ENCODE peak calls at places on chromosomes 6 and 20, in ten cellular contexts. D, G, Y, P, E, O, B, X, A and S are unnamed samples.

GRCh38 chr6:158707826-158708225 is 58.0 kb downstream of the SYTL3 start:
- ATAC-seq in D (no peak), X (peak; percentile 50), G (no peak), O (no peak), A (no peak), P (no peak), B (peak; percentile 60), E (no peak), Y (no peak), S (no peak)

GRCh38 chr6:152378154-152378553 is 259.0 kb downstream of the SYNE1 start:
- ATAC-seq in X (no peak), A (no peak), D (no peak), B (no peak), E (no peak), G (no peak), Y (no peak), O (no peak), P (no peak), S (no peak)

GRCh38 chr20:6495907-6496306 is 271.6 kb upstream of the BMP2 start:
- ATAC-seq in D (no peak), P (no peak), B (peak; percentile 92), O (no peak), X (no peak), G (no peak), A (no peak), E (no peak), Y (no peak), S (no peak)

GRCh38 chr20:18796282-18796833 is 17.2 kb upstream of the SCP2D1 start:
- ATAC-seq in D (no peak), P (no peak), Y (no peak), A (no peak), E (no peak), G (no peak), X (no peak), B (no peak), O (no peak), S (no peak)

GRCh38 chr6:99614430-99615161 is 8.0 kb downstream of the PRDM13 start:
- ATAC-seq in E (no peak), B (peak; percentile 26), G (peak; percentile 23), X (peak; percentile 11), O (no peak), Y (no peak), A (peak; percentile 39), P (no peak), D (no peak), S (no peak)

GRCh38 chr20:7124120-7124519 is 356.6 kb downstream of the BMP2 start:
- ATAC-seq in D (no peak), O (peak; percentile 74), X (no peak), B (no peak), A (no peak), P (no peak), G (no peak), Y (no peak), E (no peak), S (no peak)

GRCh38 chr6:19538086-19538485 is 299.1 kb upstream of the ID4 start:
- ATAC-seq in O (no peak), Y (no peak), E (no peak), X (peak; percentile 91), B (peak; percentile 49), A (peak; percentile 97), G (no peak), P (no peak), D (no peak), S (no peak)

GRCh38 chr6:16578695-16579094 is 182.6 kb downstream of the ATXN1 start:
- ATAC-seq in P (no peak), E (no peak), B (no peak), O (no peak), Y (no peak), A (no peak), G (no peak), D (no peak), X (no peak), S (no peak)

GRCh38 chr20:41094656-41095055 is 42.7 kb upstream of the PLCG1 start:
- ATAC-seq in O (no peak), E (peak; percentile 28), G (no peak), Y (no peak), B (peak; percentile 35), X (peak; percentile 47), P (peak; percentile 32), A (peak; percentile 18), D (no peak), S (no peak)

GRCh38 chr6:32941412-32941784 is 570 bp upstream of the HLA-DMB start:
- ATAC-seq in B (peak; percentile 3), A (no peak), G (peak; percentile 43), P (peak; percentile 73), D (peak; percentile 73), E (peak; percentile 16), X (no peak), O (peak; percentile 14), Y (peak; percentile 69), S (no peak)

GRCh38 chr6:7126759-7127158 is 19.0 kb downstream of the RREB1 start:
- ATAC-seq in D (no peak), B (peak; percentile 5), P (no peak), X (no peak), Y (no peak), G (no peak), E (no peak), O (no peak), A (no peak), S (no peak)

GRCh38 chr6:7132398-7132797 is 24.6 kb downstream of the RREB1 start:
- ATAC-seq in D (no peak), B (no peak), Y (no peak), A (no peak), E (no peak), X (no peak), P (no peak), G (no peak), O (no peak), S (no peak)

GRCh38 chr6:7131390-7131789 is 23.6 kb downstream of the RREB1 start:
- ATAC-seq in O (no peak), E (no peak), B (no peak), D (no peak), G (no peak), A (no peak), X (no peak), P (no peak), Y (no peak), S (no peak)

GRCh38 chr6:7129784-7130569 is 22.2 kb downstream of the RREB1 start:
- ATAC-seq in E (peak; percentile 72), Y (no peak), A (peak; percentile 94), G (peak; percentile 50), O (peak; percentile 94), P (peak; percentile 33), X (peak; percentile 87), B (peak; percentile 86), D (peak; percentile 29), S (peak; percentile 80)

GRCh38 chr6:7129360-7129759 is 21.6 kb downstream of the RREB1 start:
- ATAC-seq in O (no peak), Y (peak; percentile 45), E (no peak), A (peak; percentile 41), P (peak; percentile 62), B (peak; percentile 27), X (peak; percentile 86), G (no peak), D (peak; percentile 6), S (no peak)
- H3K27ac ChIP-seq in O (no peak overlapping the region), Y (no peak overlapping the region), E (no peak overlapping the region), A (peak overlapping the region; percentile 65), P (no peak overlapping the region), B (peak overlapping the region; percentile 65), X (peak overlapping the region; percentile 73), G (no peak overlapping the region), D (no peak overlapping the region), S (no peak overlapping the region)

GRCh38 chr20:37416202-37417145 is 70.5 kb downstream of the SRC start:
- ATAC-seq in O (no peak), P (no peak), Y (no peak), E (no peak), D (no peak), B (no peak), X (no peak), A (no peak), G (no peak), S (no peak)
- H3K27me3 ChIP-seq in O (peaks cover 37% of the 10 kb centered on the region), P (no peaks in the 10 kb centered on the region), Y (no peaks in the 10 kb centered on the region), E (no peaks in the 10 kb centered on the region), D (no peaks in the 10 kb centered on the region), B (no peaks in the 10 kb centered on the region), X (peaks cover 13% of the 10 kb centered on the region), A (no peaks in the 10 kb centered on the region), G (no peaks in the 10 kb centered on the region), S (peaks cover 28% of the 10 kb centered on the region)

DNA sequence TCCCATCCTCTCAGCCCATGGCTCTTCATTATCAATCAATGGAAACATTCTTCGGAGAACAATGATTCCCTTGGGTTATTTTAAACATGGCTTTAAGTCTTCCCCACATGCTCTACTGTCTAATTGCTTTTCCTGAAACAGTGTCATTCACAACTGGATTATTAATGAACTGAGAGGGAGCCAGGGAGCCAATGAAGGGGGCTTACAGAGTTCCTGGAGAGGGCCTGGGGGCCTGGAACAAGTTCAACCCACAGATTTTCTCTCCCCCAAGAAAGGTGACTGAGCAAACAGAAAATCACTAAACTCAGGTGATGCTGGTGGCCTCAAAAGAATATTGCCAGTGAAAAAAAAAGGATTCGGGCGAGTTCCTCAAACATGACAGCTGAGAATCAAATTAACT is 1.3 kb upstream of the PPP1R16B start:
- ATAC-seq in B (no peak), Y (no peak), P (no peak), A (no peak), D (no peak), O (no peak), G (no peak), E (no peak), X (no peak), S (no peak)
- H3K27ac ChIP-seq in B (peak overlapping the region; percentile 69), Y (peak overlapping the region; percentile 99), P (peak overlapping the region; percentile 96), A (no peak overlapping the region), D (peak overlapping the region; percentile 99), O (peak overlapping the region; percentile 84), G (no peak overlapping the region), E (peak overlapping the region; percentile 64), X (no peak overlapping the region), S (no peak overlapping the region)

GRCh38 chr6:107589199-107589598 is 99.3 kb downstream of the SOBP start:
- ATAC-seq in Y (no peak), D (no peak), E (no peak), X (no peak), A (no peak), G (no peak), B (no peak), O (no peak), P (no peak), S (no peak)
- H3K27me3 ChIP-seq in Y (no peaks in the 10 kb centered on the region), D (peaks cover 23% of the 10 kb centered on the region), E (no peaks in the 10 kb centered on the region), X (no peaks in the 10 kb centered on the region), A (no peaks in the 10 kb centered on the region), G (no peaks in the 10 kb centered on the region), B (no peaks in the 10 kb centered on the region), O (no peaks in the 10 kb centered on the region), P (peaks cover 3% of the 10 kb centered on the region), S (no peaks in the 10 kb centered on the region)

DNA sequence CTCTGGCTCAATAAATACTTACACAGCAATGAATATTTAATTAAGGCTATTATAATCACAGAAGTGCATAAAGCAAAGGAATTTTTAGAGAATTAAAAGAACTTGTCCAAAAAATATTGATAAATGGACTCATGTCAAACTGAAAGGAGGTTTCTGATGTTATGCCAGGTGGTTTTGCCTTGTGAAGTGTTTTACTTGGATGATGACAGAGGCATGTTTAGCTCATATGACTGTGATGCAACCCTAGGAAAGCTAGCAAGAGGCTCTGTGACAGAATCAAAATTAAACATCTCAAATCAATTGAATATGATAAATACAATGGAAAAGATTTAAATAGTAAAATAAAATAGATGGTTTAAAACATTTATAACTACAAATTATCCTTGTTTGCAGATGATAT is 137.3 kb downstream of the TMEM200A start:
- ATAC-seq in G (no peak), X (no peak), Y (no peak), E (no peak), D (no peak), O (no peak), B (peak; percentile 22), A (no peak), P (no peak), S (no peak)
- H3K27ac ChIP-seq in G (no peak overlapping the region), X (no peak overlapping the region), Y (no peak overlapping the region), E (no peak overlapping the region), D (no peak overlapping the region), O (no peak overlapping the region), B (no peak overlapping the region), A (no peak overlapping the region), P (no peak overlapping the region), S (no peak overlapping the region)

GRCh38 chr20:1186367-1186991 is 1.7 kb upstream of the TMEM74B start:
- ATAC-seq in Y (no peak), O (no peak), P (no peak), D (no peak), B (no peak), A (no peak), X (no peak), E (peak; percentile 50), G (peak; percentile 42), S (no peak)
- H3K27me3 ChIP-seq in Y (peaks cover 9% of the 10 kb centered on the region), O (peaks cover 37% of the 10 kb centered on the region), P (peaks cover 13% of the 10 kb centered on the region), D (peaks cover 13% of the 10 kb centered on the region), B (peaks cover 10% of the 10 kb centered on the region), A (no peaks in the 10 kb centered on the region), X (peaks cover 36% of the 10 kb centered on the region), E (no peaks in the 10 kb centered on the region), G (no peaks in the 10 kb centered on the region), S (peaks cover 38% of the 10 kb centered on the region)